ENCODE peak calls at places on chromosomes 1 and 21, in seven cellular contexts. N is HT1080; O is lower leg skin; J is heart right ventricle; B is Caki2; K is stimulated activated CD4-positive, alpha-beta T cell treated with anti-CD3 and anti-CD28 coated beads, Interleukin-1b, Interleukin-23, amount 100 ng/mL, for 48 hours; U is GM23338. L is an unnamed sample.

GRCh38 chr1:202189012-202189790 is 4.4 kb upstream of the LGR6 start:
- DNase-seq in U (peak), N (peak), K (peak), J (peak), B (peak), O (peak), L (peak)

GRCh38 chr1:30776097-30777059 is 18.8 kb upstream of the LAPTM5 start:
- DNase-seq in O (no peak), J (no peak), B (no peak), N (no peak), U (no peak), K (no peak), L (no peak)

GRCh38 chr21:44454747-44455523 is at the start of gene LRRC3:
- DNase-seq in K (peak), N (no peak), J (peak), O (peak), B (no peak), U (peak), L (peak)

GRCh38 chr1:201488817-201489581 is 17.9 kb downstream of the CSRP1 start:
- DNase-seq in U (no peak), B (peak), K (no peak), N (peak), O (no peak), J (peak), L (peak)

GRCh38 chr1:203992440-203992839 is 80.5 kb upstream of the SOX13 start:
- DNase-seq in K (no peak), O (no peak), U (no peak), B (no peak), J (no peak), N (peak), L (no peak)

GRCh38 chr1:5910666-5911065 is 81.6 kb downstream of the NPHP4 start:
- DNase-seq in U (no peak), J (no peak), N (no peak), K (no peak), B (no peak), O (peak), L (no peak)

GRCh38 chr1:167991546-167991945 is 54.7 kb upstream of the MPC2 start:
- DNase-seq in J (no peak), B (no peak), O (no peak), N (peak), K (no peak), U (no peak), L (no peak)

GRCh38 chr21:29351691-29352090 is 53.0 kb downstream of the BACH1 start:
- DNase-seq in O (no peak), B (no peak), J (no peak), K (no peak), U (no peak), N (no peak), L (no peak)

GRCh38 chr1:226648421-226648820 is 90.7 kb downstream of the ITPKB start:
- DNase-seq in O (no peak), U (no peak), J (no peak), B (no peak), K (no peak), N (no peak), L (no peak)